ENCODE peak calls at places on chromosomes 11 and 22, in seven cellular contexts. W is stimulated activated effector memory CD8-positive, alpha-beta T cell treated with anti-CD3 and anti-CD28 coated beads, Interleukin-12 subunit alpha, Interleukin-12 subunit beta, amount 100 ng/mL, for 72 hours; V is effector CD4-positive, alpha-beta T cell; Z is stimulated activated CD8-positive, alpha-beta memory T cell treated with anti-CD3 and anti-CD28 coated beads, Interleukin-4, amount 100 ng/mL, for 48 hours; H is activated naive CD8-positive, alpha-beta T cell treated with anti-CD3 and anti-CD28 coated beads, Interleukin-2, amount 50 U/mL, for 24 hours; R is GM13976; P is EL. K is an unnamed sample.

GRCh38 chr11:5596611-5597201 is at the start of gene TRIM6:
- DNase-seq in W (no peak), V (no peak), Z (peak), H (no peak), R (peak), P (peak), K (peak)

GRCh38 chr11:18243783-18244362 is 4.6 kb downstream of the SAA2 start:
- DNase-seq in W (peak), V (peak), Z (peak), H (peak), R (peak), P (peak), K (no peak)

GRCh38 chr11:27976262-27976661 is 131.7 kb downstream of the KIF18A start:
- DNase-seq in W (no peak), V (no peak), Z (no peak), H (no peak), R (no peak), P (peak), K (no peak)

GRCh38 chr11:81647374-81647773 is 1086.3 kb downstream of the FAM181B start:
- DNase-seq in W (no peak), V (no peak), Z (no peak), H (no peak), R (no peak), P (no peak), K (no peak)

GRCh38 chr11:32334822-32335221 is 100.5 kb downstream of the WT1 start:
- DNase-seq in W (peak), V (no peak), Z (peak), H (peak), R (peak), P (peak), K (no peak)

GRCh38 chr22:18070556-18071306 is 7.1 kb upstream of the PEX26 start:
- DNase-seq in W (no peak), V (no peak), Z (peak), H (peak), R (no peak), P (no peak), K (no peak)

GRCh38 chr11:13682212-13682611 is 13.7 kb downstream of the FAR1 start:
- DNase-seq in W (no peak), V (no peak), Z (no peak), H (no peak), R (no peak), P (no peak), K (no peak)

GRCh38 chr11:95625164-95626017 is 164.2 kb downstream of the FAM76B start:
- DNase-seq in W (no peak), V (no peak), Z (no peak), H (no peak), R (no peak), P (no peak), K (no peak)

GRCh38 chr11:13114566-13115465 is 105.7 kb downstream of the RASSF10 start:
- DNase-seq in W (no peak), V (no peak), Z (no peak), H (no peak), R (no peak), P (peak), K (no peak)

GRCh38 chr22:39029227-39029626 is 8.3 kb downstream of the APOBEC3D start:
- DNase-seq in W (no peak), V (no peak), Z (no peak), H (no peak), R (no peak), P (no peak), K (no peak)

GRCh38 chr11:92123540-92123939 is 101.1 kb upstream of the FAT3 start:
- DNase-seq in W (no peak), V (no peak), Z (no peak), H (no peak), R (no peak), P (peak), K (no peak)

GRCh38 chr11:45919806-45920530 is 2.3 kb upstream of the PEX16 start:
- DNase-seq in W (no peak), V (no peak), Z (no peak), H (no peak), R (no peak), P (no peak), K (peak)

GRCh38 chr11:8229299-8230177 is 34.1 kb downstream of the LMO1 start:
- DNase-seq in W (no peak), V (no peak), Z (no peak), H (no peak), R (no peak), P (peak), K (no peak)

GRCh38 chr11:27718346-27718852 is 18.1 kb upstream of the BDNF start:
- DNase-seq in W (no peak), V (no peak), Z (no peak), H (no peak), R (no peak), P (peak), K (no peak)

GRCh38 chr11:28133146-28133545 is 25.0 kb downstream of the METTL15 start:
- DNase-seq in W (no peak), V (no peak), Z (no peak), H (no peak), R (no peak), P (peak), K (no peak)

GRCh38 chr11:69295079-69295994 is 1.4 kb downstream of the MYEOV start:
- DNase-seq in W (no peak), V (no peak), Z (no peak), H (no peak), R (no peak), P (no peak), K (no peak)

GRCh38 chr11:11229691-11230090 is 123.4 kb downstream of the CSNK2A3 start:
- DNase-seq in W (no peak), V (no peak), Z (no peak), H (no peak), R (no peak), P (no peak), K (no peak)

GRCh38 chr22:45597460-45598192 is 74.0 kb upstream of the ATXN10 start:
- DNase-seq in W (no peak), V (no peak), Z (no peak), H (no peak), R (no peak), P (no peak), K (peak)

GRCh38 chr11:94151903-94152677 is 23.4 kb downstream of the PANX1 start:
- DNase-seq in W (no peak), V (no peak), Z (peak), H (peak), R (no peak), P (peak), K (peak)

K was measured in kidney.